ENCODE peak calls at places on chromosomes 2 and 18, in eight cellular contexts. One of them, this sample, is unnamed.

GRCh38 chr18:57705861-57706590 is 84.4 kb upstream of the NARS1 start:
- DNase-seq in esophagus squamous epithelium: no peak
- DNase-seq in mucosa of descending colon: no peak
- DNase-seq in CD8-positive, alpha-beta memory T cell: no peak
- DNase-seq in NCI-H748 treated with DMSO at 0.1 percent for 48 hours: peak; percentile 96
- DNase-seq in G401: no peak
- DNase-seq in NCI-H69: peak; percentile 89
- DNase-seq in small intestine: no peak
- DNase-seq in this sample: no peak

GRCh38 chr2:129860088-129860487 is 119.4 kb upstream of the RAB6C start:
- DNase-seq in mucosa of descending colon: no peak
- DNase-seq in NCI-H69: no peak
- DNase-seq in G401: no peak
- DNase-seq in NCI-H748 treated with DMSO at 0.1 percent for 48 hours: no peak
- DNase-seq in CD8-positive, alpha-beta memory T cell: no peak
- DNase-seq in small intestine: no peak
- DNase-seq in esophagus squamous epithelium: no peak
- DNase-seq in this sample: no peak

GRCh38 chr2:230797515-230798495 is 66.9 kb upstream of the ITM2C start:
- DNase-seq in CD8-positive, alpha-beta memory T cell: no peak
- DNase-seq in NCI-H748 treated with DMSO at 0.1 percent for 48 hours: no peak
- DNase-seq in small intestine: no peak
- DNase-seq in mucosa of descending colon: no peak
- DNase-seq in NCI-H69: no peak
- DNase-seq in esophagus squamous epithelium: no peak
- DNase-seq in G401: no peak
- DNase-seq in this sample: peak; percentile 70

GRCh38 chr18:34723143-34723542 is 13.0 kb downstream of the DTNA start:
- DNase-seq in mucosa of descending colon: no peak
- DNase-seq in NCI-H69: peak; percentile 49
- DNase-seq in NCI-H748 treated with DMSO at 0.1 percent for 48 hours: no peak
- DNase-seq in CD8-positive, alpha-beta memory T cell: no peak
- DNase-seq in esophagus squamous epithelium: no peak
- DNase-seq in small intestine: no peak
- DNase-seq in G401: no peak
- DNase-seq in this sample: no peak

GRCh38 chr2:197215988-197216979 is 94.3 kb downstream of the ANKRD44 start:
- DNase-seq in NCI-H69: peak; percentile 43
- DNase-seq in small intestine: peak; percentile 20
- DNase-seq in CD8-positive, alpha-beta memory T cell: no peak
- DNase-seq in mucosa of descending colon: no peak
- DNase-seq in G401: no peak
- DNase-seq in esophagus squamous epithelium: no peak
- DNase-seq in NCI-H748 treated with DMSO at 0.1 percent for 48 hours: no peak
- DNase-seq in this sample: peak; percentile 89

GRCh38 chr18:46343940-46344372 is 239.8 kb downstream of the HAUS1 start:
- DNase-seq in G401: peak; percentile 12
- DNase-seq in esophagus squamous epithelium: no peak
- DNase-seq in CD8-positive, alpha-beta memory T cell: peak; percentile 18
- DNase-seq in NCI-H69: peak; percentile 87
- DNase-seq in small intestine: no peak
- DNase-seq in mucosa of descending colon: peak; percentile 40
- DNase-seq in NCI-H748 treated with DMSO at 0.1 percent for 48 hours: no peak
- DNase-seq in this sample: peak; percentile 11

GRCh38 chr18:12474876-12475275 is 67.1 kb downstream of the PRELID3A start:
- DNase-seq in mucosa of descending colon: no peak
- DNase-seq in NCI-H69: no peak
- DNase-seq in esophagus squamous epithelium: no peak
- DNase-seq in NCI-H748 treated with DMSO at 0.1 percent for 48 hours: no peak
- DNase-seq in G401: no peak
- DNase-seq in small intestine: no peak
- DNase-seq in CD8-positive, alpha-beta memory T cell: no peak
- DNase-seq in this sample: peak; percentile 4

GRCh38 chr2:234423884-234424283 is 73.0 kb downstream of the ARL4C start:
- DNase-seq in G401: no peak
- DNase-seq in small intestine: no peak
- DNase-seq in NCI-H69: no peak
- DNase-seq in CD8-positive, alpha-beta memory T cell: no peak
- DNase-seq in NCI-H748 treated with DMSO at 0.1 percent for 48 hours: no peak
- DNase-seq in mucosa of descending colon: no peak
- DNase-seq in esophagus squamous epithelium: no peak
- DNase-seq in this sample: no peak

GRCh38 chr2:223774193-223774592 is 63.2 kb downstream of the AP1S3 start:
- DNase-seq in mucosa of descending colon: no peak
- DNase-seq in CD8-positive, alpha-beta memory T cell: no peak
- DNase-seq in esophagus squamous epithelium: no peak
- DNase-seq in small intestine: no peak
- DNase-seq in NCI-H69: no peak
- DNase-seq in G401: no peak
- DNase-seq in NCI-H748 treated with DMSO at 0.1 percent for 48 hours: no peak
- DNase-seq in this sample: no peak

GRCh38 chr2:37918742-37919186 is 6.3 kb upstream of the RMDN2 start:
- DNase-seq in mucosa of descending colon: no peak
- DNase-seq in esophagus squamous epithelium: no peak
- DNase-seq in G401: no peak
- DNase-seq in NCI-H69: no peak
- DNase-seq in CD8-positive, alpha-beta memory T cell: no peak
- DNase-seq in small intestine: peak; percentile 77
- DNase-seq in NCI-H748 treated with DMSO at 0.1 percent for 48 hours: no peak
- DNase-seq in this sample: no peak

GRCh38 chr2:30710016-30710415 is 97.2 kb downstream of the CAPN13 start:
- DNase-seq in G401: no peak
- DNase-seq in NCI-H69: no peak
- DNase-seq in small intestine: no peak
- DNase-seq in NCI-H748 treated with DMSO at 0.1 percent for 48 hours: no peak
- DNase-seq in mucosa of descending colon: no peak
- DNase-seq in CD8-positive, alpha-beta memory T cell: no peak
- DNase-seq in esophagus squamous epithelium: no peak
- DNase-seq in this sample: no peak

This sample was measured in MV-4-11.